ENCODE peak calls at places on chromosomes 2 and 18, in seven cellular contexts. A, U, Z, K, F, E and Y are unnamed samples. For H3K4me1, the result is how much of the 10 kb centered on the place peaks cover.

GRCh38 chr18:41940506-41941215 is 14.4 kb upstream of the PIK3C3 start:
- DNase-seq in Z (no peak), A (peak), F (no peak), K (no peak), E (no peak), U (no peak), Y (no peak)

GRCh38 chr18:24369420-24369819 is 28.2 kb downstream of the OSBPL1A start:
- DNase-seq in E (peak), Z (no peak), K (no peak), F (no peak), A (no peak), U (no peak), Y (no peak)

GRCh38 chr18:7847357-7847756 is 280.2 kb downstream of the PTPRM start:
- DNase-seq in E (no peak), U (no peak), K (no peak), Z (no peak), A (no peak), F (no peak), Y (no peak)

GRCh38 chr2:170436077-170436943 is 258.4 kb downstream of the MYO3B start:
- DNase-seq in E (no peak), F (no peak), A (no peak), Z (no peak), K (no peak), U (no peak), Y (no peak)

GRCh38 chr18:64271264-64271663 is 122.4 kb upstream of the LINC00305 start:
- DNase-seq in K (no peak), U (no peak), E (no peak), Z (no peak), A (no peak), F (no peak), Y (no peak)

GRCh38 chr2:234146087-234146826 is 95.8 kb downstream of the SPP2 start:
- DNase-seq in A (peak), U (no peak), F (no peak), E (no peak), K (no peak), Z (no peak), Y (no peak)

GRCh38 chr2:228762565-228762964 is 508.5 kb downstream of the PID1 start:
- DNase-seq in E (no peak), U (no peak), Z (no peak), F (no peak), A (no peak), K (no peak), Y (no peak)

GRCh38 chr2:115746151-115746550 is 1303.7 kb downstream of the DPP10 start:
- DNase-seq in F (no peak), E (no peak), Z (no peak), A (no peak), K (no peak), U (no peak), Y (no peak)

GRCh38 chr2:226909131-226909530 is 73.3 kb downstream of the RHBDD1 start:
- DNase-seq in U (no peak), Z (no peak), A (no peak), K (no peak), E (no peak), F (no peak), Y (no peak)

GRCh38 chr2:101967826-101968498 is 23.8 kb upstream of the IL1R2 start:
- DNase-seq in K (no peak), A (no peak), Z (peak), F (no peak), E (no peak), U (no peak), Y (no peak)

GRCh38 chr18:79428287-79428686 is 32.6 kb downstream of the NFATC1 start:
- DNase-seq in E (no peak), Z (no peak), A (no peak), F (no peak), U (no peak), K (no peak), Y (no peak)

DNA sequence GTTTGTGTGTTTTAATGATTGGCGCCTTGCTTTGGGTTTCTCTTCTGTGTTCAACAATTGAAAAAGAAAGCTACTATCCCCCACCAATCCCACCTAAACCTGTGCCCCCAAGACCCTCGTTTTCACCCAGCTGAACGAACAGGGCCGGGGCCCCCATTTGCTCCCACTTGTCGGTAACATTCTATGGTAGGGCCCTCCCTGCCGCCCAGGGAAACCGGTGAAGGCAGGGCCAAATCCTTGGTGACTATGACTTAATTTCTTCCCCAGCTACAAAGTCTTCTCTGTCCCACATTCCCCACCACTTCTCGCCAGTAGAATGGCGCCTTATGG is 598 bp upstream of the SNRNP200 start:
- DNase-seq in F (no peak), U (no peak), Z (no peak), A (no peak), K (no peak), E (no peak), Y (no peak)
- TF ChIP-seq POLR2A in F (no peak), U (no peak), Z (no peak), A (no peak), K (no peak), E (no peak), Y (no peak)

DNA sequence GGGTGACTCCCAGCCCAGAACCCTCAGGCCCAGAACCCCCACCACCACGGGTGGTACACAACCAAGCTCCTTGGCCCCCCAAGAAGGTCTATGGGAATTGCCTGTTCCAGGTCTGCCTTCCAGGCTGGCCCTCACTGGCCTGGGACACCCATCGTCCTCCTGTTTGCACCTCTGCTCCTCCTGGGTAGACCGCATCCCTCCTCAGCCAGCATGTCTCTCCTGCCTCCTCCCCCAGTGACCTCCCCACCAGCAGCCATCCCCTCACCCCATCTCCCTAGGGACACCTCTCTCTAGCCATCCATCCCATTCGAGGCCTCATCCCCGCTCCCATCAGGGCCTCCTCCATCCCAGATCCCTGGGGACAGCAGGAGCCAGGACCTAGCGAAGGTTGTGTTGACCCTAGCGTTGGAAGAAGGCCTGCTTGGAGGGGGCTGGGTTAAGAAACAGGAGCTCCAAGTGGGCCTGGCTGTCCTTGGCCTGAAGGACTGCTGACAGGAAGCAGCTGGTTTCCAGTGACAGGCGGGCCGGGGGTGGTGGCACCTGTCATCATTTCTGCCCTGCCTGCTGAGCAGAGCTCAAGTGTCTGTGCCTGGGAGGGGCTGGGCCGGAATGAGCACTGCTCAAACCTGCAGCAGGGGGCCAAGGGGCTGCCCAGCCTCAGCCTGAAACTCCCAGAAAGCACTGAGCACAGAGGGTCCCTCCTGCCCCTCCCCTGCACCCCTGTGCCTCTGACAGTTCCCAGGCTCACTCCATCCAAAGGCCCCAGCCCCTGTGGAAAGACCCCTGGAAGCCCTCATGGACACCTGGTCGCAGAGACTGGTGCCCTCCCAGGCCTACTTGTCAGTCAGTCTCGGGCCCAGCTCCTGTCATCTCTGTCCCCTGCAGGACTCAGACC is 96.0 kb upstream of the OTOS start:
- DNase-seq in F (no peak), K (peak), A (no peak), Z (peak), U (peak), E (peak), Y (no peak)
- TF ChIP-seq EP300 in F (no peak), K (no peak), A (no peak), Z (no peak), U (no peak), E (no peak), Y (no peak)

DNA sequence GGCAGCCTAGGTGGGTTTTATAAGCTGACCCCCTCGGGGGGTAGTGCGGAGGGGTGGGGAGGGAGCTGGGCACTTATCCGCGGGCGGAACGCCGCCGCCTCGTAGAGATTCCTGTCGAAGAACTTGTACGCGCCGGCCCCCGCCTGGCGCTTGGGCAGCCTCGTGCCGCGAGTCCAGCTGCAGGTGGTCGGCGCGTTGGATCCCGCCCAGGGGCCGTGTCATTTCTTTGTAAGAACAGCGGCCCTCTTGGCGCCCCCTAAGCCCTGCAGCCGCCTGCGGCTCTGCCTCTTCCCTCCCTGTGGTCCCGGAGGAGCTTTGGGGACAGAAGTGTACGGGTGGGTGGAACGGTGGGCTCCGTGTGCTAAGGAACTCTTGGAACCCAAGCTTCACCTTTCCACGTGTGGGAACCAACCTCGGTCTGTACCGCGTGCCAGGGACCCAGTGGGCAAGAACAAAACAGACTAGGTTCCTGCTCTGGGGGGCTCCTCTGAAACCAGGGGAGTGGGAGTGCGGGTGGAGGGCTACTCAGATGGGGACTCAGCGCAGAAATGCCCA is 1.2 kb downstream of the GPC1 start:
- DNase-seq in Z (no peak), A (no peak), F (no peak), U (no peak), E (peak), K (peak), Y (no peak)
- H3K4me1 ChIP-seq in Z (under half), A (under half), F (under half), U (half or more), E (under half), K (under half), Y (under half)

DNA sequence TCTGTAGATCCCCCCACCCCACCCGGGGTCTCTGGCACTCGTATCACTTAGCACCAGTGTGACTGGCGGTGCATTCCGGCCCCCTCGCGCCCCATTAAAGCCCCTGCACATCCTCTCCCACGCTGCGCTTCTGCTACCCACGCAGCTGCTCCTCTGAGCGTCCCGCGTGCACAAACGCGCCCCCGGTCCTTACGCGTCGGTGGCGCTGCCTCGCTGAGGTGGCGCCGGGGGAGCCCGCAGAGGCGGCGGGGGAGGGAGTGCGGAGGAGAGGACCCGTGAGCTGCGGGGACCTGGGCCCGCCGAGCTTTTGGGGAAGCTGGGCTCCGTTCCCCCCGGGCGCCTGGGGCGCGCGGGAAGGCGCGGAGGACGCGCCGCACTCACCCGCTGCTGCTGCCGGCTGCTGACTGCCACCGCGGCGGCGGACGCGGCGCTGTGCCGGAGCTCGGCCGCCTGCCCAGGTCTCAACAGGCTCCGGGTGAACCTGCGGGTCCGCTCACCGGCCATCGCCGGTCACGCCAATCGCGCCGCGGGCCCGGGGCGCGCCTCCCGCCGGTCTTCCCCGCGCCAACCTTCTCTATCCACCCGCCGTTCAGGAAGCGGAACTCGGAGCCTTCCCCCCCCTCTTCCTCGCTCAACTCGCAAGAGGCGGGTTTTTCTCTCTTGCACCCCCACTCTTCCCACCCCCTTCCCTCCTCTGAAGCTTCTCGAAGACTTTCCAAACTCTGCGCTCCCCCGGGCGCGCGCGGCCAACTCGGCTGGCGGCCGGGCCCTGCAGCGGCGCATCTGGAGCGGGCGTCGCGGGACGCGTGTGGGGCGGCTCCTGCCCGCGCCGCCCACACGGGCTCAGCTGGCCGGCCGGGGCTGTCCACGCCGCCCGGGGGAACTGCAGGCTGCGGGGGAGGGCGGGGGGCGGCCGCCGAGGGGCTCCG is at the start of gene DOCK10:
- DNase-seq in F (no peak), U (no peak), Z (peak), E (peak), A (peak), K (no peak), Y (no peak)
- TF ChIP-seq POLR2A in F (no peak), U (no peak), Z (no peak), E (no peak), A (peak), K (no peak), Y (no peak)